ENCODE peak calls at places on chromosomes 7 and 10, in four cellular contexts. G, I, O and J are unnamed samples.

GRCh38 chr7:47819054-47819920 is 129.0 kb downstream of the PKD1L1 start:
- DNase-seq in O (peak; percentile 68), G (peak; percentile 77), I (no peak), J (no peak)

GRCh38 chr7:30510124-30511074 is 5.8 kb upstream of the GGCT start:
- DNase-seq in G (no peak), I (no peak), O (peak; percentile 32), J (no peak)

GRCh38 chr7:71548746-71549145 is 416.8 kb downstream of the GALNT17 start:
- DNase-seq in G (no peak), I (no peak), O (no peak), J (no peak)

GRCh38 chr7:18177815-18178660 is 150.4 kb upstream of the PRPS1L1 start:
- DNase-seq in G (peak; percentile 38), O (no peak), I (no peak), J (no peak)

GRCh38 chr10:116892873-116893685 is 43.8 kb downstream of the ENO4 start:
- DNase-seq in G (no peak), O (no peak), I (no peak), J (no peak)

GRCh38 chr7:143499246-143499645 is 21.6 kb downstream of the TAS2R41 start:
- DNase-seq in G (no peak), I (no peak), O (no peak), J (no peak)

GRCh38 chr10:21526952-21527633 is 1.6 kb upstream of the SKIDA1 start:
- DNase-seq in G (peak; percentile 85), I (peak; percentile 47), O (peak; percentile 62), J (peak; percentile 52)

GRCh38 chr10:80148166-80148805 is 15.8 kb downstream of the PLAC9 start:
- DNase-seq in G (peak; percentile 35), I (no peak), O (no peak), J (no peak)

GRCh38 chr7:81234896-81235295 is 316.0 kb upstream of the SEMA3C start:
- DNase-seq in I (no peak), O (no peak), G (no peak), J (no peak)

GRCh38 chr7:75565129-75565528 is 73.0 kb downstream of the SPDYE5 start:
- DNase-seq in O (no peak), G (no peak), I (no peak), J (no peak)